ENCODE peak calls at places on chromosomes 3 and 15, in four cellular contexts. M, V, K and F are unnamed samples.

GRCh38 chr3:149613988-149614387 is 43.8 kb downstream of the WWTR1 start:
- DNase-seq in K (no peak), M (no peak), V (no peak), F (no peak)

GRCh38 chr3:73924063-73924462 is 299.3 kb upstream of the PDZRN3 start:
- DNase-seq in M (no peak), K (no peak), V (no peak), F (no peak)

GRCh38 chr15:96336045-96336642 is 5.6 kb downstream of the NR2F2 start:
- DNase-seq in M (no peak), K (no peak), V (no peak), F (no peak)

GRCh38 chr3:197374951-197375560 is 76.6 kb upstream of the DLG1 start:
- DNase-seq in V (no peak), K (peak; percentile 20), M (no peak), F (no peak)

GRCh38 chr3:188497021-188497420 is 343.1 kb downstream of the LPP start:
- DNase-seq in M (no peak), V (no peak), K (no peak), F (no peak)

GRCh38 chr15:74451861-74452835 is 8.8 kb downstream of the UBL7 start:
- DNase-seq in K (no peak), M (no peak), V (no peak), F (no peak)

GRCh38 chr3:36688815-36689214 is 75.5 kb downstream of the DCLK3 start:
- DNase-seq in K (no peak), M (no peak), V (no peak), F (no peak)

GRCh38 chr3:120160050-120160449 is 65.8 kb upstream of the GSK3B start:
- DNase-seq in V (peak; percentile 84), K (peak; percentile 87), M (peak; percentile 43), F (no peak)

GRCh38 chr3:140375002-140375401 is 302.9 kb upstream of the TRIM42 start:
- DNase-seq in K (no peak), M (no peak), V (no peak), F (no peak)

GRCh38 chr15:81524496-81524895 is 150.5 kb upstream of the TMC3 start:
- DNase-seq in M (no peak), K (no peak), V (no peak), F (no peak)

GRCh38 chr3:16366581-16366980 is 101.6 kb downstream of the OXNAD1 start:
- DNase-seq in V (no peak), K (no peak), M (no peak), F (no peak)

GRCh38 chr15:29132110-29132420 is 137.6 kb downstream of the NSMCE3 start:
- DNase-seq in K (peak; percentile 57), M (no peak), V (peak; percentile 56), F (no peak)

GRCh38 chr3:54628888-54629368 is 298.9 kb downstream of the LRTM1 start:
- DNase-seq in K (no peak), V (no peak), M (no peak), F (no peak)

GRCh38 chr3:169022457-169022856 is 641.1 kb downstream of the MECOM start:
- DNase-seq in K (no peak), V (no peak), M (no peak), F (no peak)

GRCh38 chr15:51341366-51342248 is at the start of gene GLDN:
- DNase-seq in V (peak; percentile 77), K (no peak), M (peak; percentile 26), F (peak; percentile 31)

GRCh38 chr3:107612581-107613182 is 89.9 kb downstream of the BBX start:
- DNase-seq in M (no peak), V (no peak), K (no peak), F (no peak)

GRCh38 chr3:146517684-146518435 is 26.5 kb downstream of the PLSCR1 start:
- DNase-seq in K (no peak), V (no peak), M (peak; percentile 44), F (no peak)

GRCh38 chr3:48716508-48716981 is 476 bp downstream of the IP6K2 start:
- DNase-seq in V (no peak), M (peak; percentile 42), K (peak; percentile 67), F (no peak)

GRCh38 chr15:88166330-88166993 is 90.1 kb downstream of the NTRK3 start:
- DNase-seq in M (peak; percentile 6), V (no peak), K (no peak), F (no peak)

GRCh38 chr15:48282186-48282585 is 49.0 kb upstream of the DUT start:
- DNase-seq in M (no peak), K (no peak), V (no peak), F (no peak)

GRCh38 chr3:47610572-47610971 is 31.9 kb upstream of the CSPG5 start:
- DNase-seq in K (no peak), V (no peak), M (no peak), F (no peak)

GRCh38 chr3:104909188-104909587 is 457.5 kb upstream of the ALCAM start:
- DNase-seq in V (no peak), K (no peak), M (no peak), F (no peak)

GRCh38 chr15:100183921-100184480 is 157.8 kb downstream of the ADAMTS17 start:
- DNase-seq in V (no peak), K (peak; percentile 40), M (no peak), F (no peak)

GRCh38 chr15:33955945-33956344 is 12.4 kb upstream of the CHRM5 start:
- DNase-seq in M (peak; percentile 29), K (no peak), V (no peak), F (no peak)

GRCh38 chr3:64518950-64519349 is 168.8 kb downstream of the ADAMTS9 start:
- DNase-seq in K (no peak), M (no peak), V (no peak), F (no peak)

GRCh38 chr3:136343873-136344281 is 93.7 kb downstream of the PCCB start:
- DNase-seq in K (peak; percentile 95), V (peak; percentile 86), M (peak; percentile 91), F (peak; percentile 70)

GRCh38 chr15:70526221-70526973 is 237.0 kb downstream of the UACA start:
- DNase-seq in K (no peak), V (no peak), M (no peak), F (no peak)

GRCh38 chr15:70079831-70080230 is 17.9 kb downstream of the TLE3 start:
- DNase-seq in M (no peak), V (no peak), K (no peak), F (no peak)

GRCh38 chr3:143720381-143720780 is 127.9 kb downstream of the SLC9A9 start:
- DNase-seq in V (no peak), K (no peak), M (no peak), F (no peak)

GRCh38 chr3:143712522-143712921 is 135.7 kb downstream of the SLC9A9 start:
- DNase-seq in V (no peak), K (no peak), M (no peak), F (no peak)

GRCh38 chr3:143718463-143718862 is 129.8 kb downstream of the SLC9A9 start:
- DNase-seq in M (no peak), V (no peak), K (no peak), F (no peak)

GRCh38 chr3:143716731-143717130 is 131.5 kb downstream of the SLC9A9 start:
- DNase-seq in K (no peak), M (no peak), V (no peak), F (no peak)
- TF ChIP-seq POLR2A in K (no peak), M (no peak), V (no peak), F (no peak)

DNA sequence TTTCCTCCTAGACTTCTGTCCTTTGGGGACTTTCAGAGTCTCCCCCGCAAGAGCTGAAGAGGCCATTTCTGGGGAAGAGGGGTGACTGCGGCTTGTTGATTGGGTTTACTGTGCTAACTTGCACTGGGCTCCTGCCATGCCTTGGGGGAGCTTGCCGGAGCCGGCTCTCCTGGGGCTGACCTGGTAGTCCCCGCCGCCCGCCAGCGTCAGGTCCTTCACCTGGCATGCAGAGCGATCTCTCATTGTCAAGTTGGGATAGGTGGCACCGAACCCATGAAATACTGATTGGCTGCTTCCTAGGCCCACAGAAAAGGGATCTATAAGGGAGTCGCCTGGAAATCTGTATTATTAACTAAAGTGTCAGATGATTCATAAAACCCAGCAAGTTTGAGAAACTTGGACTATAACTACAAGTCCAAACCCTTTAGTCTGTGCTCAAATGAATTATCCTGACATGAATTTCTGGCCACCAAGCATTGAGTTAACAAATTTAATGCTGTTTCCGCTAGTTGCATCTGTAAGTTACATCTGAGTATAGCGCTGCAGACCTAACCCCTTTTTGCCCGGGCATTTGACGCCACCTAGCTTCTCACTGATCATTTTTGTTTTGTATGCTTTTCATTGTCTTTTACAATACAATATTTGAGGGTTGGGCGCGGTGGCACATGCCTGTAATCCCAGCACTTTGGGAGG is 605 bp upstream of the IMP3 start:
- DNase-seq in K (no peak), V (peak; percentile 83), M (no peak), F (no peak)
- TF ChIP-seq CTCF in K (no peak), V (no peak), M (no peak), F (peak; percentile 32)

DNA sequence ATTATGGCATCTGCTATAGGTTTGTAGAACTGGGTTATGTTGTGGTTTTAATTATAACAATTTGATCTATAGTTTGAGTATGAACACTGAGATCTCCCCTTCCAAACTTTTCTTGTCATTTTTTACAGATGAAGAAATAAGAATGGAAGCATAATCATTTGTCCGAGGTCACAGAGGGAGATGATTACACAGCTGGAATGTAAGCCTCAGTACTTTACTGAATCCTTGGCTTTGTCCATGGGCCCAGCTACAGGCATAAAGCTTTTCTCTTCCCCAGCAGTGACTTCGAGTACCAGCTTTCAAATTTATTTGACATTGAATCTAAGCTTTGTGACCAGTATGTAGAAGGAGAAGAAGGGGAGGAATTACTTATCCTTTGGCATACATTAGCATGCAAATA is 80.8 kb upstream of the DCBLD2 start:
- DNase-seq in V (no peak), M (no peak), K (no peak), F (no peak)
- H3K4me1 ChIP-seq in V (peaks cover 12% of the 10 kb centered on the region), M (no peaks in the 10 kb centered on the region), K (peaks cover 8% of the 10 kb centered on the region), F (no peaks in the 10 kb centered on the region)

GRCh38 chr3:12940854-12941253 is 99.5 kb upstream of the RPL32 start:
- DNase-seq in V (no peak), M (no peak), K (no peak), F (no peak)
- TF ChIP-seq POLR2A in V (no peak), M (no peak), K (no peak), F (no peak)

DNA sequence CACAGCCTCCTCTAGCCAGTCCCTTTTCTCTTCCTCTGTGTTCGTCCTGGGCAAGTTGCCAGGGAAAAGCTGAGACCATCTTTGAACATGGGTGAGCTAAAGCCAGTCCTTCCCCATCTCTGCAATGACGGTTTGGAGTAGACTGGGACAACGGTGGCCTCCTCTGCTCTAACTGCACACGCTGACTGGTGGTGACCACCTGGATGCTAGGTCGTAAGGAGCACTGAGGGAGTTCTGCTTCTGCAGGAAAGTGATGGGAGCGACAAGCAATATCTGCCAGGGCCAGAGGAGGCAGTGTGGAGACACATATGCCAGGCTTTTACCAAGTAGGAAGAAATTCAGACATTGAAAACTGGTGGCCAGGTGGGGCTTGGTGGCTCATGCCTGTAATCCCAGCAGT is 111.7 kb downstream of the NUP210 start:
- DNase-seq in V (no peak), K (no peak), M (peak; percentile 79), F (no peak)
- TF ChIP-seq CTCF in V (peak; percentile 14), K (no peak), M (peak; percentile 62), F (no peak)

GRCh38 chr3:10198226-10198625 is 33.5 kb downstream of the IRAK2 start:
- DNase-seq in K (no peak), V (no peak), M (no peak), F (no peak)

GRCh38 chr3:10196389-10197052 is 31.8 kb downstream of the IRAK2 start:
- DNase-seq in K (peak; percentile 75), M (no peak), V (no peak), F (no peak)

GRCh38 chr3:10193692-10194327 is 29.1 kb downstream of the IRAK2 start:
- DNase-seq in M (no peak), V (no peak), K (no peak), F (no peak)

GRCh38 chr3:10194328-10195071 is 29.8 kb downstream of the IRAK2 start:
- DNase-seq in V (no peak), K (no peak), M (no peak), F (no peak)

GRCh38 chr3:10195692-10196091 is 31.0 kb downstream of the IRAK2 start:
- DNase-seq in V (no peak), K (no peak), M (no peak), F (no peak)
- H3K4me1 ChIP-seq in V (peaks cover 83% of the 10 kb centered on the region), K (peaks cover 58% of the 10 kb centered on the region), M (peaks cover 46% of the 10 kb centered on the region), F (peaks cover 20% of the 10 kb centered on the region)